ENCODE peak calls at places on chromosomes 2 and 18, in four cellular contexts. Z, N, I and B are unnamed samples.

GRCh38 chr18:45981852-45982251 is 14.7 kb upstream of the EPG5 start:
- DNase-seq in N (no peak), Z (no peak), I (no peak), B (no peak)

GRCh38 chr2:200585730-200586643 is at the start of gene AOX1:
- DNase-seq in N (peak), I (peak), Z (peak), B (peak)

GRCh38 chr2:35298493-35298892 is 1057.1 kb upstream of the CRIM1 start:
- DNase-seq in I (no peak), Z (no peak), N (peak), B (no peak)

GRCh38 chr2:218367415-218368149 is 10.9 kb downstream of the CATIP start:
- DNase-seq in N (peak), I (peak), Z (peak), B (peak)

GRCh38 chr2:221060335-221060734 is 511.8 kb downstream of the EPHA4 start:
- DNase-seq in N (no peak), Z (no peak), I (no peak), B (no peak)

GRCh38 chr2:106996136-106996769 is 110.3 kb upstream of the ST6GAL2 start:
- DNase-seq in N (no peak), I (no peak), Z (no peak), B (no peak)

GRCh38 chr2:105114551-105114950 is 76.7 kb downstream of the MRPS9 start:
- DNase-seq in Z (peak), I (peak), N (peak), B (peak)

GRCh38 chr2:10469955-10470568 is 21.9 kb upstream of the ODC1 start:
- DNase-seq in I (no peak), Z (no peak), N (no peak), B (no peak)

GRCh38 chr18:73201940-73202339 is 334.2 kb upstream of the NETO1 start:
- DNase-seq in Z (no peak), I (no peak), N (peak), B (no peak)

GRCh38 chr2:26533661-26534060 is 55.7 kb upstream of the OTOF start:
- DNase-seq in I (no peak), Z (no peak), N (no peak), B (no peak)

GRCh38 chr18:53796042-53796729 is 428.3 kb downstream of the MBD2 start:
- DNase-seq in N (peak), Z (peak), I (peak), B (peak)

GRCh38 chr2:183493060-183493459 is 368.8 kb downstream of the NUP35 start:
- DNase-seq in Z (no peak), I (no peak), N (no peak), B (no peak)

GRCh38 chr2:183490930-183491329 is 366.7 kb downstream of the NUP35 start:
- DNase-seq in N (no peak), Z (no peak), I (no peak), B (no peak)

GRCh38 chr2:183487316-183487715 is 363.1 kb downstream of the NUP35 start:
- DNase-seq in I (no peak), N (no peak), Z (no peak), B (no peak)

DNA sequence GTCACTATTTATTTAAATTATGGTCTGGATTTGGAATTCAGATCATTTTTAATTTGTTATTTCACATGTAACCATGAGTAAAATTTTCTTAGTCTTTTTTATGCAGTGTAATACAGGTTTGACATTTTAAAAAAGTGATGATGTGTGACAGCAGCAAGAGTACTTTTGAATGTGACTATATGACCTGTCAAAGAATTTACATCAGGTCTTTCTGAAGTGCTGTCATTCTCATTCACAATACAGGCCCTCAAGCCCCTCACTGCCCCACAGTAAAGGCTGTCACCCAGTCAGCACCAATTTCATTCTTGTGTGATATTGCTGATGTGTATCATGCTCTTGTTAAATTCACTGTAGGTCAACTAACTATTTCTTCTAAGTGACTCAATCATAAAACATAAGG is 364.2 kb downstream of the NUP35 start:
- DNase-seq in N (no peak), I (no peak), Z (no peak), B (no peak)
- TF ChIP-seq CTCF in N (no peak), I (no peak), Z (no peak), B (no peak)

GRCh38 chr2:100482741-100483140 is 12.5 kb downstream of the NMS start:
- DNase-seq in Z (no peak), I (peak), N (no peak), B (no peak)
- TF ChIP-seq CTCF in Z (peak), I (no peak), N (no peak), B (peak)

GRCh38 chr2:63841254-63842022 is at the start of gene UGP2:
- DNase-seq in I (peak), N (peak), Z (peak), B (peak)
- TF ChIP-seq CTCF in I (peak), N (peak), Z (peak), B (peak)

DNA sequence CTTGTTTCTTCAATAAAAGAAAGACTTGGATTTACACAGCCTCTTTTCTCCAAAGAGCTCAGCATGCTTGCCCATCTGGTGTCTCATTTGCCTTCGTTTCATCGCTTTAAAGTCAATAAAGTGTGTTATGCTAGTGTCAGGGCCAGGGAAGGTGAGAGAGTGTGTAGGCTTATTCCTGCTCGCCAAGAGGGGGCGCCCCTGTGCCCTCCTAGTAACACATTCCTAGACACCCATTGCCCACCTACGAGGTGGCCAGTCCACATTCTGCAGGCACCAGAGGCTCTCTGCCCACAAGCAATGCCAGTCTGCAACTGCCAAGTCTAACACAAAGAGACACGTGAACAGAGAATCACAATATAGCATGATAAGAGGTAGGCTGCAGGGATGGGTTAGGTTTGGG is 39.4 kb upstream of the DAPL1 start:
- DNase-seq in N (no peak), I (no peak), Z (no peak), B (no peak)
- TF ChIP-seq CTCF in N (no peak), I (peak), Z (peak), B (peak)

GRCh38 chr2:121748202-121748601 is 7.2 kb upstream of the TSN start:
- DNase-seq in N (no peak), Z (peak), I (no peak), B (no peak)
- TF ChIP-seq CTCF in N (peak), Z (peak), I (no peak), B (peak)

DNA sequence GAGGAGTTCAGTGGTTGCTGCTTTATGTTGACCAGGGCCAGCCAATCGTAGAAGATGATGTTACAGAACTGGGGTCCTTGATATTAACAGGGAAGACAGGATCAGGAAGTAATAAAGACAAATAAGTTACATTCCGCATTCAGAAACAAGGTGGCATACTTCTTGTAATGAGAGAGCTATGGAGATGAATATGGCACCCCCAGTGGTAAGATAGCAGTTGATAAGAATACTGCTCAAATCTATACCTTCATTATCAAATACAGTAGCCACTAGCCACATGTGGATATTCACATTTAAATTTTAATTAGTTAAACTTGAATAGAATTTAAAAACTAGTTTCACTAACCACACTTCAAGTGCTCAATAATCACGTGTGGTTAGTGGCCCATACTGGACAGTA is 290.4 kb upstream of the RBMS1 start:
- DNase-seq in Z (no peak), I (no peak), N (no peak), B (no peak)
- TF ChIP-seq CTCF in Z (no peak), I (no peak), N (peak), B (no peak)